ENCODE peak calls at places on chromosomes 1 and 21, in nine cellular contexts. P, E, F, C, I, H, D, X and Y are unnamed samples.

GRCh38 chr1:45669859-45670655 is 16.3 kb downstream of the GPBP1L1 start:
- DNase-seq in P (no peak), E (no peak), F (no peak), C (peak; percentile 11), I (no peak), H (no peak), D (no peak), X (no peak), Y (no peak)

GRCh38 chr1:34792868-34793727 is at the start of gene GJA4:
- DNase-seq in P (no peak), E (no peak), F (no peak), C (no peak), I (no peak), H (peak; percentile 26), D (no peak), X (no peak), Y (no peak)

GRCh38 chr21:17775431-17776126 is 43.6 kb downstream of the C21orf91 start:
- DNase-seq in P (peak; percentile 31), E (no peak), F (no peak), C (no peak), I (no peak), H (no peak), D (no peak), X (peak; percentile 29), Y (no peak)

GRCh38 chr1:96746440-96747223 is 25.0 kb downstream of the PTBP2 start:
- DNase-seq in P (no peak), E (no peak), F (no peak), C (no peak), I (no peak), H (no peak), D (no peak), X (no peak), Y (no peak)

GRCh38 chr1:2854611-2855010 is 53.1 kb upstream of the TTC34 start:
- DNase-seq in P (no peak), E (no peak), F (no peak), C (no peak), I (no peak), H (no peak), D (no peak), X (peak; percentile 1), Y (no peak)

GRCh38 chr21:14482165-14482564 is 64.0 kb downstream of the SAMSN1 start:
- DNase-seq in P (peak; percentile 7), E (no peak), F (no peak), C (no peak), I (no peak), H (no peak), D (no peak), X (no peak), Y (no peak)

GRCh38 chr1:5456090-5456789 is 536.0 kb downstream of the NPHP4 start:
- DNase-seq in P (no peak), E (no peak), F (no peak), C (no peak), I (no peak), H (no peak), D (no peak), X (no peak), Y (no peak)

GRCh38 chr1:227320476-227320875 is 2.2 kb upstream of the CDC42BPA start:
- DNase-seq in P (no peak), E (no peak), F (no peak), C (no peak), I (no peak), H (no peak), D (no peak), X (no peak), Y (no peak)

GRCh38 chr1:7379445-7379971 is 391.6 kb upstream of the VAMP3 start:
- DNase-seq in P (no peak), E (peak; percentile 62), F (no peak), C (peak; percentile 76), I (peak; percentile 19), H (peak; percentile 51), D (peak; percentile 66), X (no peak), Y (no peak)

GRCh38 chr1:153697873-153698647 is 19.6 kb downstream of the NPR1 start:
- DNase-seq in P (no peak), E (no peak), F (no peak), C (no peak), I (peak; percentile 73), H (peak; percentile 73), D (peak; percentile 91), X (no peak), Y (no peak)

GRCh38 chr1:36349839-36350238 is 26.4 kb upstream of the EVA1B start:
- DNase-seq in P (no peak), E (no peak), F (no peak), C (peak; percentile 40), I (no peak), H (no peak), D (no peak), X (no peak), Y (no peak)

GRCh38 chr1:194537521-194537920 is 1351.1 kb upstream of the B3GALT2 start:
- DNase-seq in P (no peak), E (no peak), F (no peak), C (no peak), I (no peak), H (no peak), D (no peak), X (no peak), Y (no peak)

GRCh38 chr1:160078392-160079195 is 2.7 kb upstream of the KCNJ9 start:
- DNase-seq in P (peak; percentile 45), E (peak; percentile 38), F (peak; percentile 79), C (peak; percentile 65), I (peak; percentile 60), H (peak; percentile 61), D (peak; percentile 32), X (no peak), Y (peak; percentile 80)

GRCh38 chr1:172641492-172641891 is 17.4 kb upstream of the FASLG start:
- DNase-seq in P (no peak), E (no peak), F (no peak), C (no peak), I (no peak), H (no peak), D (no peak), X (no peak), Y (no peak)

GRCh38 chr1:94411217-94411616 is 7.0 kb upstream of the ABCD3 start:
- DNase-seq in P (no peak), E (no peak), F (no peak), C (no peak), I (no peak), H (no peak), D (no peak), X (no peak), Y (no peak)

GRCh38 chr1:15139654-15140350 is 13.7 kb upstream of the TMEM51 start:
- DNase-seq in P (no peak), E (no peak), F (no peak), C (no peak), I (peak; percentile 76), H (peak; percentile 72), D (no peak), X (no peak), Y (no peak)

GRCh38 chr21:31408306-31409088 is 64.4 kb upstream of the TIAM1 start:
- DNase-seq in P (no peak), E (no peak), F (no peak), C (no peak), I (no peak), H (no peak), D (peak; percentile 6), X (no peak), Y (no peak)

GRCh38 chr1:150764617-150765090 is 924 bp downstream of the CTSS start:
- DNase-seq in P (no peak), E (peak; percentile 23), F (no peak), C (peak; percentile 25), I (no peak), H (no peak), D (peak; percentile 54), X (no peak), Y (no peak)